ENCODE peak calls at places on chromosome 2, in five cellular contexts. R is neural progenitor cell, E is heart left ventricle, T is GM12865, X is foreskin fibroblast. L is an unnamed sample.

GRCh38 chr2:104939570-104940235 is 85.8 kb downstream of the POU3F3 start:
- DNase-seq in R (no peak), E (no peak), T (no peak), X (no peak), L (no peak)

GRCh38 chr2:18365346-18365745 is 195.1 kb downstream of the RDH14 start:
- DNase-seq in R (no peak), E (no peak), T (no peak), X (no peak), L (no peak)

GRCh38 chr2:173452436-173452835 is 97.8 kb downstream of the CDCA7 start:
- DNase-seq in R (peak; percentile 93), E (no peak), T (no peak), X (no peak), L (no peak)

GRCh38 chr2:29293830-29294438 is 178.7 kb downstream of the CLIP4 start:
- DNase-seq in R (peak; percentile 74), E (no peak), T (peak; percentile 27), X (peak; percentile 51), L (peak; percentile 12)

GRCh38 chr2:127080941-127081769 is 25.8 kb downstream of the BIN1 start:
- DNase-seq in R (no peak), E (no peak), T (peak; percentile 70), X (peak; percentile 42), L (no peak)

GRCh38 chr2:197141669-197142068 is 168.9 kb downstream of the ANKRD44 start:
- DNase-seq in R (no peak), E (no peak), T (peak; percentile 18), X (no peak), L (no peak)

GRCh38 chr2:3633089-3633981 is 24.7 kb upstream of the ALLC start:
- DNase-seq in R (no peak), E (peak; percentile 8), T (no peak), X (peak; percentile 79), L (no peak)

GRCh38 chr2:17804358-17804757 is 11.9 kb upstream of the MSGN1 start:
- DNase-seq in R (no peak), E (no peak), T (peak; percentile 30), X (no peak), L (no peak)

GRCh38 chr2:151762694-151763093 is 28.4 kb upstream of the NEB start:
- DNase-seq in R (no peak), E (no peak), T (no peak), X (peak; percentile 78), L (no peak)

GRCh38 chr2:120540719-120541552 is 194.7 kb upstream of the GLI2 start:
- DNase-seq in R (no peak), E (no peak), T (no peak), X (peak; percentile 22), L (no peak)

GRCh38 chr2:20448246-20449046 is 1.6 kb downstream of the RHOB start:
- DNase-seq in R (peak; percentile 29), E (peak; percentile 26), T (no peak), X (peak; percentile 54), L (no peak)

GRCh38 chr2:198763793-198764192 is 693.9 kb downstream of the SATB2 start:
- DNase-seq in R (no peak), E (no peak), T (no peak), X (no peak), L (peak; percentile 51)

GRCh38 chr2:105802587-105802986 is 57.9 kb downstream of the NCK2 start:
- DNase-seq in R (no peak), E (no peak), T (peak; percentile 90), X (no peak), L (no peak)

GRCh38 chr2:14231499-14231898 is 401.0 kb upstream of the LRATD1 start:
- DNase-seq in R (no peak), E (no peak), T (no peak), X (no peak), L (no peak)

GRCh38 chr2:127154985-127155650 is 48.2 kb upstream of the BIN1 start:
- DNase-seq in R (no peak), E (no peak), T (no peak), X (peak; percentile 85), L (no peak)

GRCh38 chr2:172735646-172736418 is at the start of gene RAPGEF4:
- DNase-seq in R (peak; percentile 82), E (no peak), T (no peak), X (peak; percentile 42), L (no peak)

GRCh38 chr2:165057931-165058330 is 102.6 kb upstream of the SLC38A11 start:
- DNase-seq in R (no peak), E (no peak), T (no peak), X (no peak), L (no peak)

GRCh38 chr2:29747786-29748470 is 173.5 kb downstream of the ALK start:
- DNase-seq in R (peak; percentile 13), E (no peak), T (no peak), X (peak; percentile 97), L (no peak)

GRCh38 chr2:221006084-221006483 is 566.0 kb downstream of the EPHA4 start:
- DNase-seq in R (no peak), E (no peak), T (no peak), X (no peak), L (no peak)

GRCh38 chr2:100940766-100941645 is 61.1 kb upstream of the RPL31 start:
- DNase-seq in R (no peak), E (no peak), T (no peak), X (no peak), L (no peak)

GRCh38 chr2:74524005-74524404 is 2.0 kb downstream of the DQX1 start:
- DNase-seq in R (no peak), E (no peak), T (no peak), X (no peak), L (no peak)

GRCh38 chr2:47040662-47041061 is 114.4 kb downstream of the STPG4 start:
- DNase-seq in R (no peak), E (no peak), T (no peak), X (no peak), L (no peak)

GRCh38 chr2:105537466-105537865 is 138.6 kb upstream of the FHL2 start:
- DNase-seq in R (no peak), E (no peak), T (no peak), X (no peak), L (no peak)

GRCh38 chr2:44120428-44120827 is 48.2 kb upstream of the PPM1B start:
- DNase-seq in R (no peak), E (no peak), T (peak; percentile 26), X (peak; percentile 84), L (peak; percentile 63)

GRCh38 chr2:174012347-174013309 is 47.5 kb upstream of the SP3 start:
- DNase-seq in R (peak; percentile 70), E (peak; percentile 80), T (peak; percentile 31), X (peak; percentile 75), L (no peak)

GRCh38 chr2:201444676-201445441 is 6.4 kb downstream of the TRAK2 start:
- DNase-seq in R (no peak), E (no peak), T (no peak), X (no peak), L (no peak)

GRCh38 chr2:241925821-241926441 is 56.4 kb downstream of the RTP5 start:
- DNase-seq in R (no peak), E (no peak), T (no peak), X (peak; percentile 29), L (no peak)

GRCh38 chr2:3399829-3400228 is 20.3 kb downstream of the TRAPPC12 start:
- DNase-seq in R (peak; percentile 56), E (peak; percentile 73), T (no peak), X (peak; percentile 46), L (no peak)

GRCh38 chr2:71224457-71224856 is 2.4 kb downstream of the PAIP2B start:
- DNase-seq in R (no peak), E (no peak), T (no peak), X (no peak), L (no peak)

GRCh38 chr2:131040661-131041401 is 52.4 kb downstream of the FAM168B start:
- DNase-seq in R (no peak), E (no peak), T (no peak), X (peak; percentile 51), L (peak; percentile 68)

GRCh38 chr2:182300603-182301002 is 126.2 kb downstream of the PDE1A start:
- DNase-seq in R (no peak), E (no peak), T (no peak), X (peak; percentile 2), L (no peak)

GRCh38 chr2:74812787-74813200 is 21.1 kb upstream of the HK2 start:
- DNase-seq in R (no peak), E (no peak), T (no peak), X (no peak), L (no peak)

GRCh38 chr2:30417253-30417652 is 29.8 kb upstream of the LCLAT1 start:
- DNase-seq in R (peak; percentile 87), E (no peak), T (no peak), X (peak; percentile 34), L (no peak)

GRCh38 chr2:172172513-172173217 is 70.0 kb upstream of the DLX2 start:
- DNase-seq in R (peak; percentile 92), E (peak; percentile 72), T (peak; percentile 13), X (peak; percentile 86), L (no peak)

GRCh38 chr2:133525751-133526467 is 42.4 kb downstream of the NCKAP5 start:
- DNase-seq in R (no peak), E (no peak), T (no peak), X (no peak), L (no peak)
- H3K4me3 ChIP-seq in R (no peak overlapping the region), E (no peak overlapping the region), T (no peak overlapping the region), X (no peak overlapping the region), L (no peak overlapping the region)

GRCh38 chr2:128903637-128904036 is 585.0 kb upstream of the HS6ST1 start:
- DNase-seq in R (no peak), E (no peak), T (no peak), X (no peak), L (no peak)

GRCh38 chr2:128901572-128902391 is 583.1 kb upstream of the HS6ST1 start:
- DNase-seq in R (no peak), E (no peak), T (no peak), X (no peak), L (no peak)
- H3K4me3 ChIP-seq in R (no peak overlapping the region), E (no peak overlapping the region), T (no peak overlapping the region), X (no peak overlapping the region), L (no peak overlapping the region)

GRCh38 chr2:232454630-232455029 is 1.3 kb upstream of the ALPI start:
- DNase-seq in R (no peak), E (no peak), T (no peak), X (no peak), L (no peak)

GRCh38 chr2:232457121-232458011 is 1.4 kb downstream of the ALPI start:
- DNase-seq in R (no peak), E (no peak), T (no peak), X (no peak), L (no peak)

GRCh38 chr2:232456296-232457120 is 555 bp downstream of the ALPI start:
- DNase-seq in R (no peak), E (no peak), T (no peak), X (no peak), L (no peak)

GRCh38 chr2:232458051-232458660 is 2.2 kb downstream of the ALPI start:
- DNase-seq in R (no peak), E (no peak), T (no peak), X (no peak), L (no peak)

GRCh38 chr2:232455426-232456255 is at the start of gene ALPI:
- DNase-seq in R (no peak), E (no peak), T (no peak), X (no peak), L (no peak)
- H3K4me3 ChIP-seq in R (no peak within 1 kb of the TSS), E (no peak within 1 kb of the TSS), T (no peak within 1 kb of the TSS), X (no peak within 1 kb of the TSS), L (no peak within 1 kb of the TSS)

DNA sequence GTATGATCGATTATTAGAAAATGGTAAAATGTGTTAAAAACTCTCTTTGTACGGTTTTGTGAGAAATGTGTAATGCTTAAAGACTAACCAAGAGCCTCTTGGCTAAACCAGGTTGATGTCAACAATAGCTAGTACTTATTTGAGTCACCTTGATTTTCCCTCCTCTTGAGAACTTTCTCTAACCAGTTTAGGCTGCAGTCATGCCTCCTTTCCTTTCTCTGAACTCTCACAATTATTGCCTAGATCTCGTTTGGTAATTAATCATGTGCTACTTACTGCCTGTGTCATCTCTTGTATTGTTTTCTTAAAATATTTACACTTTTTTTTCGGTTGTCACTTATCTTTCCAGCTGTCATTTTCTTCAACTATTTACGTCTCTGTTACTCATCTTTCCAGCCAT is 1.1 kb upstream of the EPC2 start:
- DNase-seq in R (no peak), E (no peak), T (peak; percentile 79), X (no peak), L (no peak)
- H3K4me3 ChIP-seq in R (peak overlapping the region; percentile 74), E (peak overlapping the region; percentile 99), T (peak overlapping the region; percentile 94), X (peak overlapping the region; percentile 80), L (peak overlapping the region; percentile 74)